ENCODE peak calls at places on chromosomes 1 and 21, in seven cellular contexts. One of them, this sample, is unnamed.

GRCh38 chr1:195709821-195710220 is 898.4 kb downstream of the KCNT2 start:
- DNase-seq in K562: no peak
- DNase-seq in GM12878: no peak
- DNase-seq in H1: no peak
- DNase-seq in HepG2: no peak
- DNase-seq in SK-N-SH: no peak
- DNase-seq in HCT116: no peak
- DNase-seq in this sample: no peak

GRCh38 chr1:145720878-145721671 is 1.8 kb downstream of the CD160 start:
- DNase-seq in GM12878: no peak
- DNase-seq in K562: peak; percentile 86
- DNase-seq in SK-N-SH: peak; percentile 88
- DNase-seq in HepG2: peak; percentile 40
- DNase-seq in HCT116: peak; percentile 35
- DNase-seq in H1: no peak
- DNase-seq in this sample: peak; percentile 59

GRCh38 chr1:22053018-22053860 is 730 bp downstream of the CDC42 start:
- DNase-seq in HepG2: peak; percentile 50
- DNase-seq in GM12878: no peak
- DNase-seq in HCT116: no peak
- DNase-seq in K562: peak; percentile 85
- DNase-seq in SK-N-SH: peak; percentile 88
- DNase-seq in H1: no peak
- DNase-seq in this sample: peak; percentile 25

GRCh38 chr1:51956528-51957509 is 33.7 kb downstream of the RAB3B start:
- DNase-seq in K562: no peak
- DNase-seq in HCT116: peak; percentile 15
- DNase-seq in SK-N-SH: no peak
- DNase-seq in GM12878: no peak
- DNase-seq in HepG2: no peak
- DNase-seq in H1: no peak
- DNase-seq in this sample: peak; percentile 30

GRCh38 chr21:39197448-39197847 is 14.2 kb upstream of the PSMG1 start:
- DNase-seq in HCT116: no peak
- DNase-seq in H1: no peak
- DNase-seq in K562: no peak
- DNase-seq in GM12878: no peak
- DNase-seq in HepG2: no peak
- DNase-seq in SK-N-SH: no peak
- DNase-seq in this sample: no peak

GRCh38 chr1:13913396-13913795 is 213.4 kb downstream of the PRDM2 start:
- DNase-seq in H1: no peak
- DNase-seq in SK-N-SH: no peak
- DNase-seq in GM12878: no peak
- DNase-seq in HepG2: no peak
- DNase-seq in HCT116: no peak
- DNase-seq in K562: no peak
- DNase-seq in this sample: no peak

GRCh38 chr21:39385299-39386145 is 36.6 kb upstream of the HMGN1 start:
- DNase-seq in H1: no peak
- DNase-seq in K562: no peak
- DNase-seq in GM12878: no peak
- DNase-seq in HCT116: no peak
- DNase-seq in HepG2: peak; percentile 95
- DNase-seq in SK-N-SH: peak; percentile 89
- DNase-seq in this sample: no peak

GRCh38 chr1:169782596-169782995 is 12.1 kb downstream of the METTL18 start:
- DNase-seq in HepG2: no peak
- DNase-seq in GM12878: no peak
- DNase-seq in HCT116: no peak
- DNase-seq in H1: no peak
- DNase-seq in K562: no peak
- DNase-seq in SK-N-SH: no peak
- DNase-seq in this sample: no peak

GRCh38 chr1:201172336-201172735 is 18.1 kb upstream of the TMEM9 start:
- DNase-seq in HepG2: no peak
- DNase-seq in H1: no peak
- DNase-seq in K562: no peak
- DNase-seq in GM12878: no peak
- DNase-seq in SK-N-SH: no peak
- DNase-seq in HCT116: no peak
- DNase-seq in this sample: no peak

GRCh38 chr1:3068400-3069361 is at the start of gene PRDM16:
- DNase-seq in HepG2: no peak
- DNase-seq in GM12878: no peak
- DNase-seq in SK-N-SH: no peak
- DNase-seq in K562: no peak
- DNase-seq in H1: no peak
- DNase-seq in HCT116: peak; percentile 50
- DNase-seq in this sample: no peak

GRCh38 chr1:23624440-23624839 is 65.1 kb upstream of the ID3 start:
- DNase-seq in GM12878: no peak
- DNase-seq in SK-N-SH: no peak
- DNase-seq in HepG2: no peak
- DNase-seq in HCT116: no peak
- DNase-seq in H1: no peak
- DNase-seq in K562: no peak
- DNase-seq in this sample: no peak

GRCh38 chr1:36872126-36872754 is 162.1 kb downstream of the GRIK3 start:
- DNase-seq in H1: no peak
- DNase-seq in GM12878: no peak
- DNase-seq in HCT116: no peak
- DNase-seq in K562: no peak
- DNase-seq in HepG2: no peak
- DNase-seq in SK-N-SH: no peak
- DNase-seq in this sample: no peak

GRCh38 chr1:174008979-174009378 is 13.2 kb downstream of the RC3H1 start:
- DNase-seq in HCT116: no peak
- DNase-seq in GM12878: no peak
- DNase-seq in H1: no peak
- DNase-seq in K562: no peak
- DNase-seq in SK-N-SH: no peak
- DNase-seq in HepG2: no peak
- DNase-seq in this sample: no peak

GRCh38 chr1:32724678-32725594 is 22.4 kb upstream of the SYNC start:
- DNase-seq in GM12878: no peak
- DNase-seq in HCT116: peak; percentile 66
- DNase-seq in H1: no peak
- DNase-seq in K562: peak; percentile 96
- DNase-seq in HepG2: no peak
- DNase-seq in SK-N-SH: peak; percentile 51
- DNase-seq in this sample: no peak

GRCh38 chr1:14442669-14443068 is 155.8 kb upstream of the KAZN start:
- DNase-seq in GM12878: no peak
- DNase-seq in HCT116: no peak
- DNase-seq in H1: no peak
- DNase-seq in SK-N-SH: peak; percentile 23
- DNase-seq in HepG2: no peak
- DNase-seq in K562: peak; percentile 66
- DNase-seq in this sample: no peak

GRCh38 chr1:92709738-92710137 is 75.2 kb downstream of the EVI5 start:
- DNase-seq in GM12878: no peak
- DNase-seq in SK-N-SH: no peak
- DNase-seq in K562: no peak
- DNase-seq in H1: no peak
- DNase-seq in HCT116: no peak
- DNase-seq in HepG2: peak; percentile 43
- DNase-seq in this sample: no peak

GRCh38 chr1:22607154-22607553 is 29.3 kb upstream of the C1QA start:
- DNase-seq in K562: peak; percentile 64
- DNase-seq in HepG2: no peak
- DNase-seq in SK-N-SH: no peak
- DNase-seq in H1: no peak
- DNase-seq in HCT116: no peak
- DNase-seq in GM12878: no peak
- DNase-seq in this sample: no peak

GRCh38 chr1:37189111-37189510 is 154.8 kb upstream of the GRIK3 start:
- DNase-seq in H1: no peak
- DNase-seq in GM12878: no peak
- DNase-seq in HCT116: no peak
- DNase-seq in HepG2: no peak
- DNase-seq in SK-N-SH: no peak
- DNase-seq in K562: no peak
- DNase-seq in this sample: no peak

GRCh38 chr21:37868446-37868845 is 47.8 kb downstream of the KCNJ6 start:
- DNase-seq in SK-N-SH: no peak
- DNase-seq in K562: no peak
- DNase-seq in HCT116: no peak
- DNase-seq in H1: no peak
- DNase-seq in GM12878: no peak
- DNase-seq in HepG2: no peak
- DNase-seq in this sample: no peak

GRCh38 chr1:51953079-51953478 is 37.4 kb downstream of the RAB3B start:
- DNase-seq in K562: no peak
- DNase-seq in HCT116: no peak
- DNase-seq in HepG2: no peak
- DNase-seq in H1: no peak
- DNase-seq in GM12878: peak; percentile 23
- DNase-seq in SK-N-SH: no peak
- DNase-seq in this sample: no peak

GRCh38 chr1:30750751-30751291 is 6.8 kb downstream of the LAPTM5 start:
- DNase-seq in GM12878: no peak
- DNase-seq in HepG2: no peak
- DNase-seq in K562: no peak
- DNase-seq in HCT116: no peak
- DNase-seq in H1: no peak
- DNase-seq in SK-N-SH: no peak
- DNase-seq in this sample: no peak

GRCh38 chr1:27603320-27603961 is 503 bp downstream of the AHDC1 start:
- DNase-seq in H1: no peak
- DNase-seq in SK-N-SH: no peak
- DNase-seq in GM12878: no peak
- DNase-seq in HepG2: no peak
- DNase-seq in K562: peak; percentile 78
- DNase-seq in HCT116: no peak
- DNase-seq in this sample: no peak

GRCh38 chr1:186188004-186188539 is 187.0 kb downstream of the TPR start:
- DNase-seq in SK-N-SH: no peak
- DNase-seq in GM12878: no peak
- DNase-seq in HCT116: peak; percentile 63
- DNase-seq in K562: no peak
- DNase-seq in H1: no peak
- DNase-seq in HepG2: no peak
- DNase-seq in this sample: no peak

GRCh38 chr1:1291611-1292441 is 11.6 kb downstream of the SCNN1D start:
- DNase-seq in GM12878: no peak
- DNase-seq in H1: no peak
- DNase-seq in HCT116: no peak
- DNase-seq in K562: peak; percentile 65
- DNase-seq in SK-N-SH: peak; percentile 84
- DNase-seq in HepG2: peak; percentile 64
- DNase-seq in this sample: no peak

GRCh38 chr1:38724160-38725131 is 135.1 kb downstream of the RRAGC start:
- DNase-seq in HepG2: no peak
- DNase-seq in HCT116: no peak
- DNase-seq in K562: peak; percentile 51
- DNase-seq in SK-N-SH: no peak
- DNase-seq in H1: no peak
- DNase-seq in GM12878: no peak
- DNase-seq in this sample: no peak

GRCh38 chr1:208113036-208113435 is 131.1 kb downstream of the PLXNA2 start:
- DNase-seq in H1: no peak
- DNase-seq in SK-N-SH: peak; percentile 49
- DNase-seq in GM12878: no peak
- DNase-seq in HepG2: no peak
- DNase-seq in HCT116: no peak
- DNase-seq in K562: no peak
- DNase-seq in this sample: no peak

GRCh38 chr1:40182956-40183710 is 21.9 kb downstream of the RLF start:
- DNase-seq in SK-N-SH: no peak
- DNase-seq in HCT116: peak; percentile 12
- DNase-seq in K562: peak; percentile 23
- DNase-seq in H1: no peak
- DNase-seq in HepG2: peak; percentile 22
- DNase-seq in GM12878: no peak
- DNase-seq in this sample: peak; percentile 6

GRCh38 chr1:233491953-233492627 is 121.8 kb upstream of the KCNK1 start:
- DNase-seq in K562: no peak
- DNase-seq in HCT116: no peak
- DNase-seq in H1: no peak
- DNase-seq in HepG2: no peak
- DNase-seq in SK-N-SH: no peak
- DNase-seq in GM12878: no peak
- DNase-seq in this sample: no peak

GRCh38 chr1:11178021-11179015 is 10.8 kb upstream of the ANGPTL7 start:
- DNase-seq in HCT116: no peak
- DNase-seq in H1: no peak
- DNase-seq in SK-N-SH: no peak
- DNase-seq in GM12878: no peak
- DNase-seq in K562: no peak
- DNase-seq in HepG2: no peak
- DNase-seq in this sample: peak; percentile 18

GRCh38 chr1:215475719-215476525 is 91.2 kb upstream of the KCTD3 start:
- DNase-seq in K562: no peak
- DNase-seq in SK-N-SH: no peak
- DNase-seq in H1: no peak
- DNase-seq in HCT116: no peak
- DNase-seq in HepG2: no peak
- DNase-seq in GM12878: no peak
- DNase-seq in this sample: no peak
- TF ChIP-seq YY1 in K562: no peak
- TF ChIP-seq YY1 in SK-N-SH: no peak
- TF ChIP-seq YY1 in H1: no peak
- TF ChIP-seq YY1 in HCT116: no peak
- TF ChIP-seq YY1 in HepG2: no peak
- TF ChIP-seq YY1 in GM12878: no peak
- TF ChIP-seq YY1 in this sample: no peak

GRCh38 chr21:44795342-44795741 is 6.3 kb downstream of the UBE2G2 start:
- DNase-seq in H1: no peak
- DNase-seq in K562: no peak
- DNase-seq in GM12878: no peak
- DNase-seq in SK-N-SH: no peak
- DNase-seq in HCT116: no peak
- DNase-seq in HepG2: no peak
- DNase-seq in this sample: no peak
- TF ChIP-seq YY1 in H1: no peak
- TF ChIP-seq YY1 in K562: no peak
- TF ChIP-seq YY1 in GM12878: no peak
- TF ChIP-seq YY1 in SK-N-SH: no peak
- TF ChIP-seq YY1 in HCT116: no peak
- TF ChIP-seq YY1 in HepG2: no peak
- TF ChIP-seq YY1 in this sample: no peak

GRCh38 chr21:35332841-35333426 is 283.8 kb upstream of the RUNX1 start:
- DNase-seq in GM12878: no peak
- DNase-seq in K562: no peak
- DNase-seq in HepG2: no peak
- DNase-seq in SK-N-SH: no peak
- DNase-seq in H1: no peak
- DNase-seq in HCT116: no peak
- DNase-seq in this sample: no peak
- TF ChIP-seq YY1 in GM12878: no peak
- TF ChIP-seq YY1 in K562: no peak
- TF ChIP-seq YY1 in HepG2: no peak
- TF ChIP-seq YY1 in SK-N-SH: no peak
- TF ChIP-seq YY1 in H1: no peak
- TF ChIP-seq YY1 in HCT116: no peak
- TF ChIP-seq YY1 in this sample: no peak

DNA sequence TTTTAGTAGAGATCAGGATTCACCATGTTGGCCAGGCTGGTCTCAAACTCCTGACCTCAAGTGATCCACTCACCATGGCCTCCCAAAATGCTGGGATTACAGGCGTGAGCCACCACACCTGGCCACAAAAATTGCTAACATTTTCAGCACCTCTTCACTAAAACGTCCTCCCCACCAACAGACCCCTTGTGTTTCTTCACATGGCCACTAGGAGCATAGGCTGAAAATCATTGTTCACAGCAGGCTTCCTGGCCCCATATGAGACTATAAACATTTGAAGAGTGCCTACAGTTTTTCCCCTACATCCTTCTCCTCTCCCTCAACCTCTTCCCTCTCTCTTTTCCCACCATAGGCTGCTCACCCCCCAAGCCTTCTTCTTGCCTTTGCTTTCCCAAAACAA is 28.0 kb upstream of the SFPQ start:
- DNase-seq in HCT116: peak; percentile 48
- DNase-seq in K562: peak; percentile 57
- DNase-seq in GM12878: no peak
- DNase-seq in H1: no peak
- DNase-seq in HepG2: peak; percentile 23
- DNase-seq in SK-N-SH: peak; percentile 62
- DNase-seq in this sample: no peak
- TF ChIP-seq YY1 in HCT116: no peak
- TF ChIP-seq YY1 in K562: no peak
- TF ChIP-seq YY1 in GM12878: no peak
- TF ChIP-seq YY1 in H1: no peak
- TF ChIP-seq YY1 in HepG2: no peak
- TF ChIP-seq YY1 in SK-N-SH: no peak
- TF ChIP-seq YY1 in this sample: no peak